ENCODE peak calls at places on chromosomes 6 and 20, in five cellular contexts. U is T-helper 1 cell, S is mesenteric fat pad, L is EL, K is tibial artery. N is an unnamed sample.

GRCh38 chr6:82955841-82956240 is 109.8 kb downstream of the UBE3D start:
- DNase-seq in U (no peak), S (no peak), L (peak; percentile 92), K (no peak), N (no peak)

GRCh38 chr6:34602318-34603111 is 46.4 kb upstream of the SPDEF start:
- DNase-seq in U (no peak), S (no peak), L (peak; percentile 18), K (no peak), N (no peak)

GRCh38 chr20:24915892-24916291 is 33.2 kb upstream of the CST7 start:
- DNase-seq in U (no peak), S (no peak), L (no peak), K (no peak), N (no peak)

GRCh38 chr20:63189322-63189642 is 26.6 kb downstream of the YTHDF1 start:
- DNase-seq in U (no peak), S (no peak), L (no peak), K (no peak), N (no peak)

GRCh38 chr6:109793793-109794192 is 102.7 kb downstream of the FIG4 start:
- DNase-seq in U (no peak), S (no peak), L (peak; percentile 96), K (peak; percentile 48), N (no peak)

GRCh38 chr20:46627251-46627650 is 24.0 kb downstream of the SLC13A3 start:
- DNase-seq in U (no peak), S (no peak), L (no peak), K (no peak), N (no peak)

GRCh38 chr20:48910360-48910781 is 11.1 kb upstream of the ARFGEF2 start:
- DNase-seq in U (peak; percentile 28), S (no peak), L (no peak), K (no peak), N (peak; percentile 30)

GRCh38 chr20:61521680-61522420 is 269.8 kb downstream of the CDH4 start:
- DNase-seq in U (no peak), S (no peak), L (no peak), K (no peak), N (no peak)

GRCh38 chr20:61556116-61556515 is 304.1 kb downstream of the CDH4 start:
- DNase-seq in U (no peak), S (no peak), L (peak; percentile 96), K (no peak), N (no peak)

GRCh38 chr6:38554700-38555413 is 84.9 kb downstream of the BTBD9 start:
- DNase-seq in U (no peak), S (no peak), L (peak; percentile 43), K (no peak), N (no peak)

N was measured in sciatic nerve.